ENCODE peak calls at places on chromosomes 2 and 18, in nine cellular contexts. F is transverse colon, A is thoracic aorta, Z is ascending aorta, T is fibroblast of lung, M is heart left ventricle, Q is psoas muscle, S is lung, D is endothelial cell of umbilical vein. U is an unnamed sample. For H3K4me1, the result is how much of the 10 kb centered on the place peaks cover.

GRCh38 chr18:79819951-79820351 is 22.2 kb downstream of the KCNG2 start:
- DNase-seq in F (no peak), A (no peak), Z (no peak), T (no peak), M (no peak), Q (no peak), S (no peak), D (no peak), U (no peak)

GRCh38 chr2:99613992-99614391 is 124.2 kb upstream of the REV1 start:
- DNase-seq in F (no peak), A (no peak), Z (no peak), T (no peak), M (no peak), Q (no peak), S (no peak), D (no peak), U (no peak)

GRCh38 chr2:96832751-96833507 is 10.9 kb downstream of the ANKRD23 start:
- DNase-seq in F (no peak), A (no peak), Z (no peak), T (peak), M (peak), Q (peak), S (peak), D (no peak), U (no peak)

GRCh38 chr2:42196403-42197267 is 27.5 kb downstream of the EML4 start:
- DNase-seq in F (peak), A (no peak), Z (no peak), T (peak), M (peak), Q (no peak), S (peak), D (peak), U (peak)

GRCh38 chr2:100817388-100817985 is 2.5 kb upstream of the NPAS2 start:
- DNase-seq in F (no peak), A (no peak), Z (no peak), T (no peak), M (no peak), Q (no peak), S (no peak), D (no peak), U (no peak)

GRCh38 chr2:317501-318424 is 29.9 kb upstream of the ALKAL2 start:
- DNase-seq in F (no peak), A (no peak), Z (no peak), T (peak), M (no peak), Q (no peak), S (no peak), D (no peak), U (no peak)

GRCh38 chr2:113826346-113827285 is 63.3 kb upstream of the ACTR3 start:
- DNase-seq in F (no peak), A (no peak), Z (no peak), T (no peak), M (no peak), Q (no peak), S (no peak), D (no peak), U (no peak)

GRCh38 chr2:25879133-25879730 is 945 bp upstream of the ASXL2 start:
- DNase-seq in F (no peak), A (no peak), Z (no peak), T (peak), M (no peak), Q (no peak), S (no peak), D (peak), U (no peak)

GRCh38 chr18:3541549-3542386 is 91.8 kb downstream of the TGIF1 start:
- DNase-seq in F (no peak), A (no peak), Z (no peak), T (no peak), M (no peak), Q (no peak), S (no peak), D (no peak), U (no peak)

GRCh38 chr18:49699303-49699702 is 114.0 kb downstream of the ACAA2 start:
- DNase-seq in F (no peak), A (no peak), Z (no peak), T (no peak), M (no peak), Q (no peak), S (no peak), D (no peak), U (no peak)

GRCh38 chr18:65567372-65567771 is 183.4 kb upstream of the CDH7 start:
- DNase-seq in F (no peak), A (no peak), Z (no peak), T (no peak), M (no peak), Q (no peak), S (no peak), D (no peak), U (no peak)

GRCh38 chr2:23918837-23919489 is 8.0 kb downstream of the ATAD2B start:
- DNase-seq in F (no peak), A (no peak), Z (no peak), T (no peak), M (no peak), Q (no peak), S (no peak), D (no peak), U (no peak)

GRCh38 chr2:42909966-42910365 is 117.6 kb upstream of the HAAO start:
- DNase-seq in F (no peak), A (no peak), Z (no peak), T (no peak), M (no peak), Q (no peak), S (no peak), D (no peak), U (no peak)

GRCh38 chr18:23057096-23057495 is 78.2 kb upstream of the CABLES1 start:
- DNase-seq in F (no peak), A (no peak), Z (no peak), T (no peak), M (no peak), Q (no peak), S (no peak), D (no peak), U (no peak)

GRCh38 chr18:33269223-33269622 is 171.3 kb downstream of the CCDC178 start:
- DNase-seq in F (no peak), A (no peak), Z (no peak), T (no peak), M (no peak), Q (no peak), S (no peak), D (no peak), U (no peak)

GRCh38 chr18:79380816-79381806 is 14.6 kb upstream of the NFATC1 start:
- DNase-seq in F (peak), A (no peak), Z (no peak), T (peak), M (no peak), Q (peak), S (peak), D (peak), U (peak)

GRCh38 chr18:907880-908512 is 3.3 kb downstream of the ADCYAP1 start:
- DNase-seq in F (no peak), A (no peak), Z (no peak), T (no peak), M (no peak), Q (peak), S (no peak), D (no peak), U (no peak)
- H3K4me3 ChIP-seq in F (peak), A (peak), Z (peak), T (peak), M (peak), Q (peak), S (no peak), D (no peak), U (peak)

GRCh38 chr2:85753035-85753524 is 711 bp upstream of the ATOH8 start:
- DNase-seq in F (no peak), A (no peak), Z (no peak), T (no peak), M (no peak), Q (no peak), S (no peak), D (no peak), U (no peak)
- H3K4me1 ChIP-seq in F (half or more), A (half or more), Z (half or more), T (under half), M (half or more), Q (half or more), S (under half), D (under half), U (under half)

GRCh38 chr2:126972272-126972626 is 73.6 kb downstream of the TEX51 start:
- DNase-seq in F (no peak), A (no peak), Z (no peak), T (no peak), M (no peak), Q (no peak), S (no peak), D (no peak), U (no peak)
- H3K4me3 ChIP-seq in F (peak), A (peak), Z (peak), T (no peak), M (peak), Q (peak), S (no peak), D (no peak), U (peak)

DNA sequence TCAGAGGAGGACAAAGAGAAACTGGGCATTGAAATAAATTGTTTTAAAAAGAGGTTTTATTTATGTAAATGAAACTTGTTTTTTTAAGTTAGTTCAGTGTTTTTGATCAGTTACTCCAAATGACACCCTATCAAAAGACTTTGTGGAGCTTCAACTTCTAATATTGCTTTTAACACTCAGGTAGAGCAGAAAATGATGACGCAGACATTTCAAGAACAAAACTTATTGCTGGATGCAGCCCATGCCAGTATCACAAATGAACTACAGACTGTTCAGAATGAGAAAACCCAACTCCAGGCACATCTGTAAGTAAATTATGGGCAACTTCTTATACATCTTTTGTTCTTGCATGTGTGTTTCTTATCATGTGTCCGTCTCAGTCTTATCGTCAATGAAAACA is 36.4 kb downstream of the CCDC150 start:
- DNase-seq in F (no peak), A (no peak), Z (no peak), T (no peak), M (no peak), Q (no peak), S (no peak), D (no peak), U (no peak)
- H3K4me1 ChIP-seq in F (under half), A (under half), Z (under half), T (under half), M (under half), Q (under half), S (under half), D (under half), U (under half)

GRCh38 chr2:147487980-147488289 is 356.9 kb upstream of the ACVR2A start:
- DNase-seq in F (no peak), A (no peak), Z (no peak), T (no peak), M (no peak), Q (no peak), S (no peak), D (no peak), U (no peak)
- H3K4me3 ChIP-seq in F (no peak), A (no peak), Z (no peak), T (no peak), M (no peak), Q (no peak), S (no peak), D (no peak), U (no peak)

DNA sequence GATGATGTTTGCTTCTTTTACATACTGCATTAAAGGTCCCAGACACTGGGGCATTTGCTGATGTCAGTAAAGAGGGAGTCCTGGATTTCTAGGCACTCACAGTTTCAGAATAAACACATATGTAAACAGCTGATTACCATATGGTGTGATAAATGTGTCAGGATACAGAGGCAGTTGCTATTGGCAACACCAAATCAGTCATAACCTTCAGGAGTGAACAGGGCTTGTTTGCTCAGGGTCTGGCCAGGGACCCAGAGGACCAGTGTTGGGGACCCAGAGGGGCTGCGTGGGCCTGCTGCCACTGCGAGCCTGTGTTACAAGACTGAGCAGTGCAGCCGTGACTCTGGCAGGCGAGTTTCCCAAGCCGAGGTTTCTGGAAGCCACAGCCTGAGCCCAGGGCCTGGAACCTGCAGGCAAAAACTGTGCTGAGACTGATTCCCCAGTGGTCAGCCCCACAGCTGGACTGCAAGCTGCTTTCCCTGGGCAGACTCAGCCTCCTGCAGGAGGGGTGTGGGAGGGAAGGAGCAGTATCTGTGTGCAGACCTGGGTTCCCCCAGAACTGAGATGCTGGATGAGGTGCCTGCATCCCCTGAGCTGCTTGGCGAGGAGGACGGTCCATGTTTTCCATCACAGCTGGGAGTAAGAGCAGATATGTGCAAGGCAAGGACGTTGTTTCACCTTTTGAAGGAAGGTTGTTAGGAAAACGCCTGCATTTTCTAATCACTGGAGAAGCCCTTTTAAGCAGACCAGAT is 23.6 kb downstream of the ASAP2 start:
- DNase-seq in F (no peak), A (no peak), Z (no peak), T (peak), M (peak), Q (peak), S (no peak), D (no peak), U (no peak)
- H3K4me1 ChIP-seq in F (half or more), A (half or more), Z (half or more), T (under half), M (half or more), Q (under half), S (under half), D (half or more), U (under half)

GRCh38 chr2:72147971-72148369 is 308 bp upstream of the CYP26B1 start:
- DNase-seq in F (no peak), A (no peak), Z (no peak), T (no peak), M (no peak), Q (no peak), S (peak), D (no peak), U (no peak)
- H3K4me3 ChIP-seq in F (peak), A (peak), Z (peak), T (peak), M (peak), Q (peak), S (no peak), D (no peak), U (peak)

GRCh38 chr2:180374502-180375281 is 367.6 kb upstream of the CWC22 start:
- DNase-seq in F (no peak), A (no peak), Z (no peak), T (no peak), M (no peak), Q (no peak), S (no peak), D (no peak), U (no peak)
- H3K4me1 ChIP-seq in F (under half), A (under half), Z (under half), T (under half), M (under half), Q (under half), S (under half), D (under half), U (under half)

GRCh38 chr2:152355411-152355831 is 20.4 kb downstream of the FMNL2 start:
- DNase-seq in F (no peak), A (no peak), Z (no peak), T (no peak), M (no peak), Q (no peak), S (no peak), D (no peak), U (no peak)
- H3K4me3 ChIP-seq in F (no peak), A (peak), Z (no peak), T (no peak), M (no peak), Q (no peak), S (no peak), D (no peak), U (no peak)